ENCODE peak calls at places on chromosomes 3 and 15, in nine cellular contexts. M, D, S, B, W, U, Y, X and C are unnamed samples.

GRCh38 chr3:85785766-85786165 is 827.0 kb downstream of the CADM2 start:
- DNase-seq in B (no peak), U (no peak), Y (no peak), D (no peak), S (no peak), W (no peak), M (no peak), X (no peak), C (no peak)

GRCh38 chr3:61682671-61683408 is 121.5 kb downstream of the PTPRG start:
- DNase-seq in S (no peak), U (no peak), W (no peak), X (no peak), B (no peak), D (no peak), M (no peak), Y (no peak), C (no peak)

GRCh38 chr15:29398907-29399306 is 129.3 kb upstream of the NSMCE3 start:
- DNase-seq in D (no peak), X (no peak), U (no peak), Y (no peak), W (no peak), S (no peak), M (no peak), B (no peak), C (no peak)

GRCh38 chr3:51988286-51989146 is 5.2 kb downstream of the ACY1 start:
- DNase-seq in U (no peak), M (no peak), B (no peak), W (no peak), D (no peak), Y (no peak), X (no peak), S (no peak), C (no peak)

GRCh38 chr3:188207941-188208750 is 54.2 kb downstream of the LPP start:
- DNase-seq in Y (no peak), U (no peak), M (no peak), X (no peak), W (no peak), D (no peak), B (no peak), S (no peak), C (no peak)

GRCh38 chr3:52177701-52178042 is 20.3 kb upstream of the ALAS1 start:
- DNase-seq in U (peak; percentile 26), M (no peak), Y (no peak), W (no peak), X (peak; percentile 63), S (no peak), B (no peak), D (no peak), C (no peak)

GRCh38 chr15:80999623-81000036 is 1.1 kb upstream of the TLNRD1 start:
- DNase-seq in U (no peak), W (no peak), Y (no peak), D (no peak), S (peak; percentile 32), X (no peak), M (no peak), B (peak; percentile 78), C (peak; percentile 64)

GRCh38 chr15:39969871-39970270 is 36.0 kb downstream of the EIF2AK4 start:
- DNase-seq in W (peak; percentile 61), B (peak; percentile 61), D (no peak), M (no peak), S (no peak), Y (no peak), U (peak; percentile 88), X (no peak), C (no peak)

GRCh38 chr3:77513541-77513940 is 473.6 kb downstream of the ROBO2 start:
- DNase-seq in D (no peak), X (no peak), W (no peak), Y (peak; percentile 15), B (no peak), M (no peak), U (no peak), S (no peak), C (no peak)

GRCh38 chr15:45205192-45205591 is 17.4 kb upstream of the SHF start:
- DNase-seq in D (peak; percentile 72), M (no peak), S (peak; percentile 45), W (peak; percentile 36), Y (peak; percentile 74), X (peak; percentile 67), U (no peak), B (peak; percentile 79), C (peak; percentile 65)

GRCh38 chr3:113867506-113867905 is 28.9 kb downstream of the GRAMD1C start:
- DNase-seq in W (no peak), U (no peak), B (no peak), M (no peak), S (no peak), D (no peak), X (no peak), Y (no peak), C (no peak)

GRCh38 chr15:96054029-96054428 is 276.5 kb upstream of the NR2F2 start:
- DNase-seq in X (no peak), M (no peak), S (peak; percentile 19), D (no peak), U (no peak), Y (no peak), B (no peak), W (no peak), C (no peak)

GRCh38 chr3:71955549-71956373 is 170.8 kb upstream of the PROK2 start:
- DNase-seq in B (peak; percentile 78), X (peak; percentile 34), Y (peak; percentile 77), W (peak; percentile 81), S (peak; percentile 28), D (peak; percentile 48), M (peak; percentile 81), U (peak; percentile 82), C (no peak)
- TF ChIP-seq EP300 in B (no peak), X (no peak), Y (no peak), W (no peak), S (peak; percentile 46), D (no peak), M (no peak), U (no peak), C (no peak)

GRCh38 chr3:48633743-48634142 is 1.5 kb downstream of the SLC26A6 start:
- DNase-seq in Y (no peak), B (no peak), D (no peak), X (no peak), S (no peak), U (no peak), M (no peak), W (no peak), C (no peak)
- TF ChIP-seq CTCF in Y (no peak), B (no peak), D (no peak), X (no peak), S (no peak), U (no peak), M (no peak), W (no peak), C (no peak)

DNA sequence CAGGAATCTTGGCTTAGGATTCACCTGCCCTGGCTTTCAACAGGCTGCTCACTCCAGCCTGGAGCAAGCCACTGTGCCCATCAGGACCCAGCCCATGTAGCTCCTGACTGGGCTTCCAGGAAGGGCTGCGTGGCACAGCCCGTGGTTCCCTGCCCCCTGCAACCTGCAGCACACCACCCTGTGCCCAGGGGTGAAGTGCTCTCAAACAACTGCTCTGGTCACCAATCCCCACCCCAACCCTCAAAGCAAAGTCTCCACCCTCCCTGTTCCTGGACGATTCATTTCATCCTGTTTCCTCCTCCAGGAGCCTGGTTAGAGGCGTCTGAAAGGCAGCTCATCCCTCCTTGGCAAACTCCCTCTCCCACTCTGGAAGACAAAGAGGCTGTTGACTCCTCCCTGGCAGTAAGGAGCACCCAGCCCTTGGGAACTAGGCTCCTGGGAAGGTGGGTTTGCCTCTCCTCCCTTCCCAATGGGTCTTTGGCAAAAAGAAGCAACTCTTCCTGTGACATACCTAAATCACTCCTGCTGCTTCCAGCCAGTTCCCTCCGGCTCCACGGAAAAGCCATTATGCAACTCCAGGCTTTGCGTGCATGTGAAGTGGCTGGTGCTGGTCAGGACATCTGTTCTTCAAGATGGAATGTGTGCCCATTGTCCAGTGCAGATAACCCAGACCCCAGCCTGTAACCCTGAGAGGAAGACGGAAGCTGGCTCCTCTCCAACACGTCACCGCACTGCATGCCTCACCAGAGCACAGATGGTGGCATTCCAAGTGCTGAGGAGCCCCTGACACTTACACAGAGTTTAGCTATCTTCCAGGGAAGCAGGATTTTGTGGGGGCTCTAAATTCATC is 29.1 kb upstream of the VIPR1 start:
- DNase-seq in U (no peak), S (no peak), M (no peak), D (no peak), W (no peak), B (peak; percentile 74), X (no peak), Y (no peak), C (peak; percentile 86)
- TF ChIP-seq EP300 in U (no peak), S (no peak), M (no peak), D (no peak), W (no peak), B (no peak), X (no peak), Y (no peak), C (peak; percentile 64)

DNA sequence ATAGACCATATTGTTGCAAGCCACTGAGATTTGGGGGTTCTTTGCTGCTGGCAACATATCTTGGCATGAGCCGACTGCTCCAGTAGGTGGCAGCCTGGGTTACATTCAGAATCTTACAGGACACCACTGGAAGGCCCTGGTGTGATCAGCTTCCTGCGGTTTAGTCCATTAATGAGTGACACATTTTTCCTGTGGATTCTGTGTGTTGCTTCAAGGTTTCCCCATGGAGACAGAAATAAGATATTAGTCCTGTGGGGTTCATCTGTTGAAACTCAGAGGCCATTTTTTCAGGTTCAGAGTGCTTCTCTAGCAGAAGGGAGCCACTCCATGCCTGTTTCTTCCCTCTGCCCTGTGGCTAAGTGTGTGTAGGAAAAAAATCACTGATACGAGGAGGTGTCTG is 116.2 kb downstream of the MFSD1 start:
- DNase-seq in W (no peak), S (peak; percentile 28), D (peak; percentile 53), M (no peak), Y (peak; percentile 58), B (peak; percentile 46), X (peak; percentile 45), U (no peak), C (peak; percentile 27)
- TF ChIP-seq CTCF in W (no peak), S (peak; percentile 69), D (peak; percentile 53), M (peak; percentile 29), Y (peak; percentile 83), B (peak; percentile 39), X (peak; percentile 68), U (no peak), C (peak; percentile 35)

GRCh38 chr3:11434017-11434526 is 161.9 kb downstream of the ATG7 start:
- DNase-seq in S (no peak), X (no peak), D (no peak), M (peak; percentile 82), U (peak; percentile 80), W (peak; percentile 79), Y (peak; percentile 41), B (no peak), C (peak; percentile 23)
- TF ChIP-seq EP300 in S (no peak), X (no peak), D (no peak), M (no peak), U (no peak), W (no peak), Y (no peak), B (no peak), C (no peak)